ENCODE peak calls at places on chromosomes 3 and 15, in eight cellular contexts. F, C, P, R, E, B, S and O are unnamed samples.

GRCh38 chr3:46549408-46549904 is 16.6 kb downstream of the LRRC2 start:
- DNase-seq in S (peak), R (no peak), F (no peak), E (no peak), B (no peak), C (no peak), P (no peak), O (no peak)

GRCh38 chr3:132253262-132253878 is 63.8 kb upstream of the ACP3 start:
- DNase-seq in C (peak), B (peak), R (peak), S (no peak), E (no peak), P (peak), F (peak), O (peak)

GRCh38 chr3:101127991-101128390 is 134.8 kb upstream of the ABI3BP start:
- DNase-seq in S (no peak), P (no peak), E (no peak), B (no peak), F (no peak), R (no peak), C (no peak), O (no peak)

GRCh38 chr3:183825380-183826161 is at the start of gene MAP6D1:
- DNase-seq in B (peak), R (peak), E (no peak), S (peak), P (no peak), F (peak), C (peak), O (peak)

GRCh38 chr3:124352143-124352528 is 360.2 kb upstream of the ROPN1 start:
- DNase-seq in R (no peak), F (no peak), S (no peak), E (no peak), P (no peak), B (no peak), C (no peak), O (no peak)

GRCh38 chr3:60386311-60386710 is 864.9 kb downstream of the FHIT start:
- DNase-seq in F (no peak), B (no peak), R (no peak), S (no peak), P (no peak), E (no peak), C (no peak), O (no peak)

GRCh38 chr15:40338041-40338657 is 2.6 kb downstream of the CCDC9B start:
- DNase-seq in R (peak), E (peak), F (peak), B (peak), S (peak), C (peak), P (peak), O (peak)

GRCh38 chr3:166284994-166285393 is 447.8 kb upstream of the BCHE start:
- DNase-seq in F (peak), P (no peak), S (no peak), B (no peak), C (peak), E (no peak), R (no peak), O (peak)

GRCh38 chr3:182364323-182364722 is 429.0 kb upstream of the ATP11B start:
- DNase-seq in P (peak), C (no peak), B (no peak), R (no peak), S (no peak), E (no peak), F (peak), O (no peak)

GRCh38 chr3:27632431-27633223 is 89.5 kb downstream of the EOMES start:
- DNase-seq in E (peak), F (peak), P (peak), R (no peak), B (peak), S (peak), C (peak), O (peak)

GRCh38 chr3:110583373-110583935 is 488.2 kb upstream of the NECTIN3 start:
- DNase-seq in B (no peak), C (peak), F (peak), S (no peak), R (peak), P (no peak), E (no peak), O (no peak)

GRCh38 chr3:145767909-145768308 is 393.1 kb downstream of the PLOD2 start:
- DNase-seq in P (no peak), S (no peak), R (no peak), F (peak), E (no peak), C (no peak), B (no peak), O (no peak)

GRCh38 chr3:129577925-129578742 is 28.3 kb downstream of the PLXND1 start:
- DNase-seq in C (no peak), E (no peak), P (no peak), R (no peak), S (peak), B (no peak), F (no peak), O (no peak)

GRCh38 chr3:27939940-27940339 is 217.8 kb upstream of the EOMES start:
- DNase-seq in F (no peak), E (no peak), C (peak), P (no peak), S (no peak), R (peak), B (no peak), O (peak)

GRCh38 chr3:8052599-8053185 is 448.9 kb upstream of the LMCD1 start:
- DNase-seq in C (no peak), R (no peak), F (no peak), B (peak), S (no peak), P (peak), E (no peak), O (no peak)

GRCh38 chr3:8756671-8757070 is 12.7 kb downstream of the OXTR start:
- DNase-seq in F (no peak), S (no peak), B (no peak), P (no peak), R (no peak), C (peak), E (no peak), O (no peak)

GRCh38 chr15:35450492-35450891 is 95.5 kb downstream of the DPH6 start:
- DNase-seq in B (no peak), S (no peak), F (peak), R (no peak), C (peak), E (no peak), P (no peak), O (no peak)

GRCh38 chr15:82551646-82552247 is 11.5 kb upstream of the RPS17 start:
- DNase-seq in B (no peak), R (no peak), F (peak), C (no peak), E (no peak), P (no peak), S (no peak), O (peak)

GRCh38 chr3:71080517-71081083 is 502.9 kb downstream of the FOXP1 start:
- DNase-seq in C (no peak), B (no peak), R (no peak), P (no peak), S (no peak), E (no peak), F (no peak), O (no peak)

GRCh38 chr15:36109943-36110658 is 469.3 kb upstream of the CDIN1 start:
- DNase-seq in P (no peak), C (peak), B (no peak), S (no peak), R (no peak), E (no peak), F (peak), O (peak)

GRCh38 chr3:55885721-55886120 is 398.6 kb upstream of the WNT5A start:
- DNase-seq in S (no peak), E (no peak), R (no peak), F (peak), C (peak), B (no peak), P (no peak), O (peak)

GRCh38 chr3:132414841-132415240 is 2.5 kb upstream of the DNAJC13 start:
- DNase-seq in B (no peak), P (no peak), F (no peak), E (no peak), C (no peak), R (peak), S (no peak), O (no peak)

GRCh38 chr15:60830479-60830878 is 351.5 kb upstream of the ICE2 start:
- DNase-seq in S (no peak), E (no peak), B (no peak), C (peak), F (no peak), R (no peak), P (no peak), O (no peak)

GRCh38 chr3:52044869-52045616 is 11.3 kb downstream of the DUSP7 start:
- DNase-seq in P (no peak), C (no peak), S (no peak), E (no peak), R (no peak), B (peak), F (no peak), O (no peak)

GRCh38 chr3:175002732-175003143 is 143.6 kb downstream of the NAALADL2 start:
- DNase-seq in B (no peak), F (peak), S (no peak), E (no peak), R (no peak), C (peak), P (no peak), O (no peak)

DNA sequence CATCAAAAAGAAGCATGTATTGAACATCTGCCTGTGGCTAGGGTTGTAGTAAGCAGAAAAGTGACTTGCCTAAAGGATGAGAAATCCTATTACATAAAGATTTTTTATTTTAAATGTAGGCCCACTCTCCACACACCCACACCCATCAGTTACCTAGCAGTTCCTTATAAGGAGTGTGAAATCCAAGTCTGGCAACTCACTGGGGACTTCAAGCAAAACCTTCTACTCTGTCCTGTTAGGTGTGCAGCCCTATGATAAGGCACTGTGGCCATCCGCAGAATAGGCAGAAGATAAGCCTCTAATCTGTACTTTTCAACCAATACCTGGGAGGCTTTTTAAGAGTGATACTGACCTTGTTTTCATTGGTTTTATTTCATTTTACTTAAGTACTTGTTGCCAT is 52.7 kb upstream of the TJP1 start:
- DNase-seq in C (no peak), S (no peak), B (no peak), E (no peak), R (no peak), F (no peak), P (no peak), O (no peak)
- H3K27ac ChIP-seq in C (no peak), S (no peak), B (no peak), E (no peak), R (no peak), F (no peak), P (no peak), O (no peak)

GRCh38 chr15:88624156-88624970 is 3.2 kb downstream of the AEN start:
- DNase-seq in S (no peak), P (no peak), E (no peak), F (no peak), R (peak), C (peak), B (no peak), O (no peak)
- TF ChIP-seq CTCF in S (peak), P (peak), E (peak), F (peak), R (peak), C (peak), B (no peak), O (peak)

GRCh38 chr3:17234382-17234781 is 349.6 kb downstream of the PLCL2 start:
- DNase-seq in C (no peak), P (no peak), B (no peak), E (no peak), R (no peak), F (no peak), S (no peak), O (no peak)

GRCh38 chr3:17233398-17233800 is 348.6 kb downstream of the PLCL2 start:
- DNase-seq in F (peak), S (no peak), R (peak), P (no peak), C (peak), B (peak), E (no peak), O (peak)

GRCh38 chr3:17232442-17232841 is 347.7 kb downstream of the PLCL2 start:
- DNase-seq in S (no peak), F (no peak), P (no peak), R (no peak), C (no peak), B (no peak), E (no peak), O (no peak)

GRCh38 chr3:17235311-17235710 is 350.6 kb downstream of the PLCL2 start:
- DNase-seq in S (no peak), P (no peak), E (no peak), F (no peak), R (peak), B (no peak), C (no peak), O (no peak)

GRCh38 chr3:17231537-17232261 is 346.9 kb downstream of the PLCL2 start:
- DNase-seq in S (no peak), P (no peak), E (no peak), B (no peak), C (no peak), F (no peak), R (no peak), O (no peak)
- H3K27ac ChIP-seq in S (no peak), P (no peak), E (no peak), B (no peak), C (no peak), F (no peak), R (no peak), O (no peak)

DNA sequence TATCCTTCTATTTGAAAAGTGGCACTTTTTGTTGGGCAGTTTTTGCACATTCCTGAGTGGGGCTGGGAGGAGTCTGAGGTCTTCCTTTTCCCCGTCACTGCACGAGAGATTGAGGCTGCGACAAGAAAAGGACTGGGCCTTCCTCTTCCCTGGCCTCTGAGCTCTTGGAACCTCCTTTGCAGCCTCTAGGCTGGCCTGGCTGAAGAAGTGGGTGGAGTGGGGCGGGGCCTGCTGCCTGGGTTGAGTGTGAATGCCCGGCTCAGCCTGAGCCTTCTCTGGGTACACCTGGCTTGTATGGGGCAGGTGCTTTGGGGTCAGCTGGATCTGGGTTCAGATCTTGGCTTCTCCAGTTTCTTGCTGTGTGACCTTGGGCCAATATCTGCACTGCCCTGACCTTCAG is 43.1 kb downstream of the PLXNA1 start:
- DNase-seq in E (no peak), F (no peak), C (no peak), B (no peak), S (no peak), R (no peak), P (no peak), O (no peak)
- TF ChIP-seq CTCF in E (no peak), F (no peak), C (no peak), B (no peak), S (no peak), R (no peak), P (no peak), O (no peak)

GRCh38 chr3:42849017-42849416 is 26.7 kb downstream of the CYP8B1 start:
- DNase-seq in B (no peak), P (no peak), R (no peak), E (no peak), S (no peak), F (no peak), C (no peak), O (no peak)

GRCh38 chr3:42844815-42845214 is 30.9 kb downstream of the CYP8B1 start:
- DNase-seq in F (no peak), E (no peak), R (no peak), B (no peak), S (no peak), P (no peak), C (no peak), O (no peak)

GRCh38 chr3:42847731-42848130 is 27.9 kb downstream of the CYP8B1 start:
- DNase-seq in C (no peak), S (no peak), R (no peak), E (peak), B (peak), F (no peak), P (no peak), O (no peak)

GRCh38 chr3:42843730-42844713 is 31.7 kb downstream of the CYP8B1 start:
- DNase-seq in F (no peak), R (no peak), E (no peak), P (peak), B (no peak), S (no peak), C (no peak), O (no peak)

DNA sequence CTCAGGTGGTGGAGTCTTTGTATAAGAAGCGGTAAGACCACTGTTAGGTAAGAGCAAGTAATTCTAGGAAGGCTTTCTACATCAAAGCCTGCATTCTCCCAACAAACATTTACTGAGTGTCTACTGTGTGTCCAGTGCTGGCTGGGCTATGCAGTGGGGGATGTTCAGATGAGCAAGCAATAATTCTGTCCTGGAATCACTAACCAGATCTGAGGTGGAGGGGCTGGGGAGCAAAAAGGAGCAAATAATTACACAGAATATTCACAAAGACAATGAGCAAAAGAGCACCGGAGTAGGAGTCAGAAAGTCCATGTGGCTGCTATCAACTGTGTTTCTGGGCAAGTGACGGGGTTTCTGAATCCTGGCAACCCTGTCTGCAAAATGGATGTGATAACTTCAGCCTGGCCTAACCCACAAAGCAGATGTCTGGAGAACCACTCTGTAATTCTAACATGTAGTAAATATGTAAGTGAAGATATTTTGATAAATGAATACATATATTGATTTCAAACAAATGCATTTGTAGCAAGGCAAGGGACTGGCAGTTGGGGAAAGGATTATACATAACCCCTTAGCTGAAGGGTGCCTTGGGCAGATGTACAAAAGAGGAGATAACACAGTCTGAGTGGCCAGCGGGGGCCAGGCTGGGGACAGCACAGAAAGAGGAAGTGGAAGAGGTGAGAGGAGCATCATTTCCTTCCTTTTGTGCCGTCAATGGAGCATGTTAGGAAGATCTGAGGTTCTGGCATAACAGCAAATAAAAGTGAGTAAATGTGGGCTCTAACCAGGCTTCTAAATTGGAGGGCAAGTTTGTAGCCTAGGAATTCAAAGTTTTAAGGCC is 28.8 kb downstream of the CYP8B1 start:
- DNase-seq in E (no peak), S (peak), P (no peak), B (peak), R (no peak), F (no peak), C (no peak), O (no peak)
- H3K27ac ChIP-seq in E (peak), S (peak), P (peak), B (peak), R (peak), F (no peak), C (no peak), O (no peak)